ENCODE peak calls at places on chromosomes 3 and 15, in seven cellular contexts. One of them, this sample, is unnamed.

GRCh38 chr3:23073721-23074300 is 129.3 kb upstream of the UBE2E2 start:
- DNase-seq in HEK293T: no peak
- DNase-seq in myocyte: no peak
- DNase-seq in activated T-cell treated with anti-CD3 and anti-CD28 coated beads, Interleukin-2, amount 50 U/mL, for 4 hours: no peak
- DNase-seq in NCI-H446 treated with DMSO at 0.1 percent for 48 hours: no peak
- DNase-seq in RWPE1: no peak
- DNase-seq in amniotic stem cell: no peak
- DNase-seq in this sample: no peak

GRCh38 chr15:29452881-29453731 is 183.5 kb upstream of the NSMCE3 start:
- DNase-seq in myocyte: no peak
- DNase-seq in activated T-cell treated with anti-CD3 and anti-CD28 coated beads, Interleukin-2, amount 50 U/mL, for 4 hours: no peak
- DNase-seq in HEK293T: no peak
- DNase-seq in NCI-H446 treated with DMSO at 0.1 percent for 48 hours: no peak
- DNase-seq in amniotic stem cell: no peak
- DNase-seq in RWPE1: no peak
- DNase-seq in this sample: no peak

GRCh38 chr3:23372296-23372695 is 169.2 kb downstream of the UBE2E2 start:
- DNase-seq in HEK293T: no peak
- DNase-seq in myocyte: no peak
- DNase-seq in amniotic stem cell: no peak
- DNase-seq in NCI-H446 treated with DMSO at 0.1 percent for 48 hours: no peak
- DNase-seq in RWPE1: no peak
- DNase-seq in activated T-cell treated with anti-CD3 and anti-CD28 coated beads, Interleukin-2, amount 50 U/mL, for 4 hours: no peak
- DNase-seq in this sample: no peak

GRCh38 chr3:36597422-36597821 is 166.9 kb downstream of the DCLK3 start:
- DNase-seq in RWPE1: peak; percentile 10
- DNase-seq in NCI-H446 treated with DMSO at 0.1 percent for 48 hours: no peak
- DNase-seq in activated T-cell treated with anti-CD3 and anti-CD28 coated beads, Interleukin-2, amount 50 U/mL, for 4 hours: no peak
- DNase-seq in myocyte: no peak
- DNase-seq in HEK293T: no peak
- DNase-seq in amniotic stem cell: no peak
- DNase-seq in this sample: peak; percentile 51

GRCh38 chr3:8793242-8793641 is 23.8 kb upstream of the OXTR start:
- DNase-seq in NCI-H446 treated with DMSO at 0.1 percent for 48 hours: no peak
- DNase-seq in RWPE1: peak; percentile 16
- DNase-seq in amniotic stem cell: no peak
- DNase-seq in myocyte: peak; percentile 56
- DNase-seq in HEK293T: no peak
- DNase-seq in activated T-cell treated with anti-CD3 and anti-CD28 coated beads, Interleukin-2, amount 50 U/mL, for 4 hours: no peak
- DNase-seq in this sample: no peak

GRCh38 chr15:24761704-24762302 is 86.2 kb downstream of the NPAP1 start:
- DNase-seq in RWPE1: no peak
- DNase-seq in NCI-H446 treated with DMSO at 0.1 percent for 48 hours: no peak
- DNase-seq in myocyte: peak; percentile 3
- DNase-seq in amniotic stem cell: no peak
- DNase-seq in HEK293T: no peak
- DNase-seq in activated T-cell treated with anti-CD3 and anti-CD28 coated beads, Interleukin-2, amount 50 U/mL, for 4 hours: no peak
- DNase-seq in this sample: no peak

GRCh38 chr3:8768364-8769087 is 887 bp downstream of the OXTR start:
- DNase-seq in activated T-cell treated with anti-CD3 and anti-CD28 coated beads, Interleukin-2, amount 50 U/mL, for 4 hours: no peak
- DNase-seq in amniotic stem cell: no peak
- DNase-seq in NCI-H446 treated with DMSO at 0.1 percent for 48 hours: no peak
- DNase-seq in myocyte: no peak
- DNase-seq in HEK293T: no peak
- DNase-seq in RWPE1: no peak
- DNase-seq in this sample: no peak

GRCh38 chr15:67138946-67139855 is 73.8 kb downstream of the SMAD3 start:
- DNase-seq in activated T-cell treated with anti-CD3 and anti-CD28 coated beads, Interleukin-2, amount 50 U/mL, for 4 hours: no peak
- DNase-seq in myocyte: no peak
- DNase-seq in RWPE1: no peak
- DNase-seq in HEK293T: peak; percentile 49
- DNase-seq in NCI-H446 treated with DMSO at 0.1 percent for 48 hours: no peak
- DNase-seq in amniotic stem cell: no peak
- DNase-seq in this sample: no peak

GRCh38 chr3:150170843-150171513 is 200.3 kb upstream of the PFN2 start:
- DNase-seq in activated T-cell treated with anti-CD3 and anti-CD28 coated beads, Interleukin-2, amount 50 U/mL, for 4 hours: no peak
- DNase-seq in myocyte: peak; percentile 92
- DNase-seq in HEK293T: no peak
- DNase-seq in NCI-H446 treated with DMSO at 0.1 percent for 48 hours: peak; percentile 96
- DNase-seq in RWPE1: no peak
- DNase-seq in amniotic stem cell: no peak
- DNase-seq in this sample: no peak

GRCh38 chr15:99212401-99212800 is 37.0 kb downstream of the TTC23 start:
- DNase-seq in HEK293T: no peak
- DNase-seq in RWPE1: no peak
- DNase-seq in NCI-H446 treated with DMSO at 0.1 percent for 48 hours: no peak
- DNase-seq in myocyte: peak; percentile 38
- DNase-seq in activated T-cell treated with anti-CD3 and anti-CD28 coated beads, Interleukin-2, amount 50 U/mL, for 4 hours: no peak
- DNase-seq in amniotic stem cell: no peak
- DNase-seq in this sample: peak; percentile 36

GRCh38 chr3:121736112-121736511 is 13.4 kb downstream of the GOLGB1 start:
- DNase-seq in activated T-cell treated with anti-CD3 and anti-CD28 coated beads, Interleukin-2, amount 50 U/mL, for 4 hours: no peak
- DNase-seq in NCI-H446 treated with DMSO at 0.1 percent for 48 hours: no peak
- DNase-seq in myocyte: peak; percentile 39
- DNase-seq in amniotic stem cell: no peak
- DNase-seq in HEK293T: no peak
- DNase-seq in RWPE1: no peak
- DNase-seq in this sample: no peak

GRCh38 chr15:101684384-101684783 is 32.2 kb upstream of the TM2D3 start:
- DNase-seq in HEK293T: no peak
- DNase-seq in amniotic stem cell: no peak
- DNase-seq in NCI-H446 treated with DMSO at 0.1 percent for 48 hours: no peak
- DNase-seq in myocyte: peak; percentile 59
- DNase-seq in activated T-cell treated with anti-CD3 and anti-CD28 coated beads, Interleukin-2, amount 50 U/mL, for 4 hours: no peak
- DNase-seq in RWPE1: peak; percentile 62
- DNase-seq in this sample: peak; percentile 69

GRCh38 chr15:70486451-70487379 is 276.6 kb downstream of the UACA start:
- DNase-seq in HEK293T: no peak
- DNase-seq in activated T-cell treated with anti-CD3 and anti-CD28 coated beads, Interleukin-2, amount 50 U/mL, for 4 hours: peak; percentile 60
- DNase-seq in myocyte: peak; percentile 92
- DNase-seq in RWPE1: peak; percentile 40
- DNase-seq in NCI-H446 treated with DMSO at 0.1 percent for 48 hours: no peak
- DNase-seq in amniotic stem cell: no peak
- DNase-seq in this sample: no peak

GRCh38 chr3:150410311-150411105 is 2.4 kb downstream of the TSC22D2 start:
- DNase-seq in amniotic stem cell: no peak
- DNase-seq in NCI-H446 treated with DMSO at 0.1 percent for 48 hours: peak; percentile 46
- DNase-seq in HEK293T: peak; percentile 16
- DNase-seq in myocyte: peak; percentile 78
- DNase-seq in RWPE1: no peak
- DNase-seq in activated T-cell treated with anti-CD3 and anti-CD28 coated beads, Interleukin-2, amount 50 U/mL, for 4 hours: peak; percentile 10
- DNase-seq in this sample: peak; percentile 23

GRCh38 chr3:178195824-178196223 is 340.4 kb upstream of the KCNMB2 start:
- DNase-seq in activated T-cell treated with anti-CD3 and anti-CD28 coated beads, Interleukin-2, amount 50 U/mL, for 4 hours: no peak
- DNase-seq in myocyte: peak; percentile 58
- DNase-seq in NCI-H446 treated with DMSO at 0.1 percent for 48 hours: peak; percentile 30
- DNase-seq in HEK293T: no peak
- DNase-seq in RWPE1: no peak
- DNase-seq in amniotic stem cell: no peak
- DNase-seq in this sample: no peak